ENCODE peak calls at places on chromosome 3, in seven cellular contexts. T, G, Z, K, W, H and U are unnamed samples.

GRCh38 chr3:32238816-32239637 is 547 bp downstream of the CMTM8 start:
- DNase-seq in T (peak), G (no peak), Z (peak), K (peak), W (no peak), H (no peak), U (no peak)

GRCh38 chr3:11509175-11510000 is 134.3 kb downstream of the VGLL4 start:
- DNase-seq in T (peak), G (peak), Z (no peak), K (peak), W (peak), H (peak), U (peak)

GRCh38 chr3:194574639-194575483 is 58.4 kb downstream of the TMEM44 start:
- DNase-seq in T (peak), G (no peak), Z (no peak), K (no peak), W (no peak), H (no peak), U (no peak)

GRCh38 chr3:110174908-110175307 is 837.6 kb upstream of the DPPA4 start:
- DNase-seq in T (peak), G (no peak), Z (no peak), K (no peak), W (no peak), H (no peak), U (no peak)

GRCh38 chr3:47042231-47042791 is 62.8 kb downstream of the NBEAL2 start:
- DNase-seq in T (no peak), G (no peak), Z (no peak), K (no peak), W (no peak), H (no peak), U (no peak)

GRCh38 chr3:17845026-17845425 is 102.6 kb upstream of the TBC1D5 start:
- DNase-seq in T (no peak), G (no peak), Z (no peak), K (no peak), W (no peak), H (no peak), U (no peak)

GRCh38 chr3:197175503-197175902 is 122.9 kb downstream of the DLG1 start:
- DNase-seq in T (no peak), G (no peak), Z (no peak), K (no peak), W (no peak), H (no peak), U (no peak)

GRCh38 chr3:187619461-187619860 is 50.7 kb downstream of the SST start:
- DNase-seq in T (no peak), G (no peak), Z (no peak), K (no peak), W (no peak), H (no peak), U (no peak)

GRCh38 chr3:49025005-49025792 is 3.3 kb downstream of the NDUFAF3 start:
- DNase-seq in T (no peak), G (no peak), Z (no peak), K (no peak), W (no peak), H (no peak), U (no peak)

GRCh38 chr3:17110665-17111396 is 226.1 kb downstream of the PLCL2 start:
- DNase-seq in T (no peak), G (no peak), Z (no peak), K (no peak), W (no peak), H (no peak), U (no peak)

GRCh38 chr3:171982829-171983228 is 56.5 kb upstream of the FNDC3B start:
- DNase-seq in T (peak), G (no peak), Z (no peak), K (no peak), W (no peak), H (peak), U (peak)

GRCh38 chr3:168714609-168715240 is 619.0 kb upstream of the GOLIM4 start:
- DNase-seq in T (no peak), G (no peak), Z (no peak), K (no peak), W (no peak), H (no peak), U (no peak)

GRCh38 chr3:22729981-22730380 is 473.1 kb upstream of the UBE2E2 start:
- DNase-seq in T (peak), G (no peak), Z (no peak), K (peak), W (no peak), H (no peak), U (no peak)

GRCh38 chr3:197880361-197881339 is 69.3 kb upstream of the RPL35A start:
- DNase-seq in T (no peak), G (peak), Z (no peak), K (peak), W (no peak), H (no peak), U (no peak)

GRCh38 chr3:158773845-158774542 is 27.9 kb upstream of the MFSD1 start:
- DNase-seq in T (peak), G (no peak), Z (no peak), K (no peak), W (peak), H (no peak), U (no peak)
- TF ChIP-seq CTCF in T (no peak), G (no peak), Z (no peak), K (peak), W (no peak), H (no peak), U (no peak)

GRCh38 chr3:105835606-105836005 is 33.2 kb downstream of the CBLB start:
- DNase-seq in T (no peak), G (no peak), Z (no peak), K (no peak), W (no peak), H (no peak), U (no peak)

GRCh38 chr3:105837947-105838346 is 30.9 kb downstream of the CBLB start:
- DNase-seq in T (no peak), G (no peak), Z (no peak), K (no peak), W (no peak), H (no peak), U (no peak)

GRCh38 chr3:105837143-105837740 is 31.6 kb downstream of the CBLB start:
- DNase-seq in T (no peak), G (no peak), Z (no peak), K (no peak), W (no peak), H (no peak), U (no peak)

GRCh38 chr3:105834768-105835167 is 34.0 kb downstream of the CBLB start:
- DNase-seq in T (no peak), G (no peak), Z (no peak), K (no peak), W (no peak), H (no peak), U (no peak)

GRCh38 chr3:105836533-105836932 is 32.3 kb downstream of the CBLB start:
- DNase-seq in T (peak), G (no peak), Z (no peak), K (no peak), W (no peak), H (no peak), U (no peak)
- TF ChIP-seq CTCF in T (peak), G (no peak), Z (no peak), K (no peak), W (no peak), H (no peak), U (no peak)

DNA sequence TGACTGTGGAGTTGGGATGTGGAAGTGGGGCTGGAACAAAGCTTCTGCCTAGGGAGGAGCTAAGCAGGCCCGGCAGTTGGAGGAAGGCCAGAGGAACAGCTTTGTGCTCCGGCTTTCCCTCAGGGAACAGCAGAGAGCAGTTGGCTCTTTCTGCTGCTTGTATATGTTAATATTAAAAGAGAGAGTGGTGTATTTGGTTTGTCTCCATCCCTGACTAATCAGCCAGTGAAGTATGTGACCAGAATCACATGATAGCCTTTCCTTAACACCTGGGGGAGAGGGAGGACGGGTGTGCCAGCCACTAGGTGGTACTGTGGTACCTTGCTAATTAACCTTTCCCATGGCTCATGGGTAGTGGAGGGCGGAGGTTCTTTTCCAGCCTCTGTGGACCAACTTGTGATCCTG is 10.0 kb downstream of the EIF2B5 start:
- DNase-seq in T (peak), G (peak), Z (no peak), K (peak), W (no peak), H (peak), U (no peak)
- TF ChIP-seq CTCF in T (peak), G (peak), Z (no peak), K (peak), W (peak), H (peak), U (peak)

GRCh38 chr3:39125837-39126500 is 18.5 kb downstream of the TTC21A start:
- DNase-seq in T (peak), G (no peak), Z (no peak), K (no peak), W (no peak), H (no peak), U (no peak)

GRCh38 chr3:39127296-39127906 is 19.9 kb downstream of the TTC21A start:
- DNase-seq in T (no peak), G (no peak), Z (no peak), K (no peak), W (no peak), H (no peak), U (no peak)

GRCh38 chr3:39126532-39127071 is 19.1 kb downstream of the TTC21A start:
- DNase-seq in T (peak), G (peak), Z (no peak), K (peak), W (peak), H (no peak), U (peak)

GRCh38 chr3:39122811-39123210 is 15.3 kb downstream of the TTC21A start:
- DNase-seq in T (no peak), G (no peak), Z (no peak), K (no peak), W (no peak), H (no peak), U (no peak)

DNA sequence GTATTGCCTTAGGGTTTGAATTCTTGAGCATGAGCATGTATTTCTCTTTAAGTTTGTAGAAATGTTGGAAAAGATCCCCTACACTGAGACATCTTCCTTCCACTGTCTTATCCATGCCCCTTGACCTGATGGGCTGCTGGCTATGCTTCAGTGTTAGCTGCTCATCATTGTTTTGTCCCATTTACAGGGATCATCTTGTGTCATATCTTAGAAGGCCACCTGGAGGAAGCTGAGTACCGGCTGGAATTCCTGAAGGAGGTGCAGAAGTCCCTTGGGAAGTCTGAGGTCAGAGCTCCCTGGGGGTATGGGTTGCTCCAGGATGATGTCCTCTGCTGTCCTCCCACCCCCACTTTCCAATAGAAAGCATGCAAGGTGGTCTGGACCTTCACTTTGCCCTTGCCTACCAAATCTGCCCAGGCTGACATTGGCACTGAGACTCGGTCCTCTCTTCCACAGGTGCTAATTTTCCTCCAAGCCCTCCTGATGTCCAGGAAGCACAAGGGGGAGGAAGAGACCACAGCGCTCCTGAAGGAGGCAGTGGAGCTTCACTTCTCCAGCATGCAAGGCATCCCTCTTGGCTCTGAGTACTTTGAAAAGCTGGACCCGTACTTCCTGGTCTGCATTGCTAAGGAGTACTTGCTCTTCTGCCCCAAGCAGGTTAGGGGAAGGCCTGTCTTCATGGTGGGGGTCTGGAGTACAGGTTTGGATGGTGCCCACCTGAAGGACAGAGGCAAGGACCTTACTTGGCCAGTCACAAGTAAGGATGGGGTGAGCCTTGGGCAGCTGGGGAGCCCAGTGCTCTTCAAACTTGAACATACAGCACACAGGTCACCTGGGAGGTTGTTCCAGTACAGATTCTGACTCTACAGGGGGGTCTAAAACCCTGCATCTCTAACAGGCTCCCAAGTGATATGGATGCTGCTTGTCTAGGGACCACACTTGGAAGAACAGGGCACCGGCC is 17.7 kb downstream of the TTC21A start:
- DNase-seq in T (peak), G (peak), Z (no peak), K (peak), W (no peak), H (no peak), U (no peak)
- TF ChIP-seq CTCF in T (peak), G (peak), Z (no peak), K (peak), W (peak), H (peak), U (peak)

GRCh38 chr3:122941233-122942206 is 86.0 kb downstream of the SEMA5B start:
- DNase-seq in T (no peak), G (no peak), Z (no peak), K (no peak), W (no peak), H (no peak), U (no peak)
- TF ChIP-seq CTCF in T (peak), G (peak), Z (no peak), K (peak), W (no peak), H (peak), U (peak)

GRCh38 chr3:55823829-55824228 is 336.7 kb upstream of the WNT5A start:
- DNase-seq in T (no peak), G (no peak), Z (no peak), K (no peak), W (no peak), H (no peak), U (no peak)

GRCh38 chr3:55826097-55826496 is 339.0 kb upstream of the WNT5A start:
- DNase-seq in T (no peak), G (no peak), Z (no peak), K (no peak), W (no peak), H (no peak), U (no peak)

GRCh38 chr3:55824406-55824805 is 337.3 kb upstream of the WNT5A start:
- DNase-seq in T (no peak), G (no peak), Z (no peak), K (no peak), W (no peak), H (no peak), U (no peak)

GRCh38 chr3:55828712-55829111 is 341.6 kb upstream of the WNT5A start:
- DNase-seq in T (peak), G (no peak), Z (no peak), K (no peak), W (no peak), H (no peak), U (no peak)

DNA sequence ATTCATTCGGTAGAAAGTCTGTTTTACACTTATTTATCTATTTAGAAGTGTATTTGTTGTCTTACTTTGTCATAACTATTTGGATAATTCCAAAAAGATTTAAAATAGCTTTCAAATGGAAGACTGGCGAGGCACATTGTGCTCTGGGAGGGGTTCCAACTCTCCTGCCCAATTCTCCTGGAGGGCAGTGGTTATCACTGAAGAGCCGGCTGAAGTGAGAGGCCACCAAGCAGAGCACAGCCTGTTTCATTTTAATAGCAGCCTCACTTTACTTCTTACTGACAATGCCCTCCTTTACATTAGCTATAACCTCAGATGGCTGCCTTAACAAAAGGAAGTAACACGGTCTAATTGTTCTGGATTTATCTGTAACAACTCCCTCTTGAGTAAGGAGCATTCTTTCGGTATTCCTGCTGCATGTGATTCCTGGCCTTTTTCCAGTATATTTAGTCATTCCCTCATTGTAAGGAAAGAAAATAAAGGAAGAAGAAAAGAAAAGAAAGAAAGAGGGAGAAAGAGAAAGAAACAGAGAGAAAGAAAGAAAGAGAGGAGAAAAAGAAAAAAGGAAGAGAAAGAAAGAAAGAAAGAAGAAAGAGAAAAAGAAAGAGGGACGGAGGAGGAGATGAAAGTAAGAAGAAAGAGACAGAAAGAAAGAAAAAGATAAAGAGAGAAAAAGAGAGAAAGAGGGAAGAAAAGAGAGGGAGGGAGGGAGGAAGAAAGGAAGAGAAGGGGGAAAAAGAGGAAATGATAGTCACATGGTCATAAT is 339.8 kb upstream of the WNT5A start:
- DNase-seq in T (peak), G (no peak), Z (no peak), K (no peak), W (no peak), H (peak), U (no peak)
- TF ChIP-seq CTCF in T (no peak), G (no peak), Z (no peak), K (no peak), W (no peak), H (no peak), U (no peak)

GRCh38 chr3:125192190-125193035 is 20.1 kb downstream of the SLC12A8 start:
- DNase-seq in T (no peak), G (peak), Z (no peak), K (peak), W (no peak), H (no peak), U (no peak)
- TF ChIP-seq CTCF in T (no peak), G (peak), Z (no peak), K (peak), W (no peak), H (peak), U (no peak)

DNA sequence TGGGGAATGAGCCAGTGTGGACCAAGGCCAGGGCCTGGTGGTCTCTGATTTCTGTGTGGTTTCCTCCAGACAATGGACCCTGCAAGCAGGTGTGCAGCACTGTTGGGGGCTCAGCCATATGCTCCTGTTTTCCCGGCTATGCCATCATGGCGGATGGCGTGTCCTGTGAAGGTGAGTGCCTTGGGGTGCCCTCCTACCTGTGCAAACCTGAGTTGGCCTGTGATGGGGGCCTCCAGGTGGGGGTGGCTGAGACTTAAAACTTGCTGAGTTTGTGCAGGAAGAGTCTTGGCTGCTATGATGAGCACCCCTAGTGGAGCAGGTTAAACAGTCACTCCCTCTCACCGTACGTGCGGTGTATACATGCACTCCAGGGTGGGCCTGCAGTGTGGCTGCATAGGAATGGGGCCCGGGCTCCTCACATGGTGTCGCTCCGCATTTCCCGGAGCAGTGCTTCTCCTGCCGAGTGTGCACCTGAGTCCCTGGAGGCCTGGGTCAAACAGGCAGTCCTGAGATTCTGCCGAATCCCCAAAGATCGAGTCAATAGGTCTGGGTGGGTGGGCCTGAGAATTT is 70.8 kb downstream of the FBLN2 start:
- DNase-seq in T (no peak), G (no peak), Z (no peak), K (no peak), W (no peak), H (no peak), U (no peak)
- TF ChIP-seq CTCF in T (no peak), G (peak), Z (no peak), K (no peak), W (no peak), H (no peak), U (no peak)